ENCODE peak calls at places on chromosomes 7 and 10, in five cellular contexts. V is T-cell, Z is NCI-H460, W is fibroblast of the conjunctiva, O is activated gamma-delta T cell treated with Interleukin-2 at 50 U/mL for 16 hours. A is an unnamed sample.

GRCh38 chr10:4137299-4137698 is 352.3 kb upstream of the KLF6 start:
- DNase-seq in V (no peak), Z (no peak), W (no peak), O (no peak), A (no peak)

GRCh38 chr7:108278776-108279175 is 148.6 kb upstream of the LAMB4 start:
- DNase-seq in V (no peak), Z (no peak), W (no peak), O (no peak), A (no peak)

GRCh38 chr10:22976535-22976934 is 48.7 kb downstream of the ARMC3 start:
- DNase-seq in V (no peak), Z (no peak), W (no peak), O (no peak), A (no peak)

GRCh38 chr10:76429642-76430041 is 998.2 kb downstream of the LRMDA start:
- DNase-seq in V (no peak), Z (no peak), W (no peak), O (no peak), A (no peak)

GRCh38 chr10:79019961-79020491 is 48.7 kb upstream of the ZMIZ1 start:
- DNase-seq in V (no peak), Z (no peak), W (no peak), O (no peak), A (no peak)

GRCh38 chr7:80496586-80496985 is 15.3 kb downstream of the GNAT3 start:
- DNase-seq in V (no peak), Z (no peak), W (no peak), O (no peak), A (no peak)

GRCh38 chr7:5294169-5294987 is 11.6 kb downstream of the SLC29A4 start:
- DNase-seq in V (no peak), Z (no peak), W (no peak), O (no peak), A (no peak)

GRCh38 chr7:83655951-83656556 is 7.1 kb upstream of the SEMA3E start:
- DNase-seq in V (no peak), Z (peak), W (peak), O (no peak), A (no peak)

GRCh38 chr7:65872776-65873581 is at the start of gene VKORC1L1:
- DNase-seq in V (peak), Z (peak), W (peak), O (peak), A (peak)

GRCh38 chr10:3631709-3632330 is 153.2 kb downstream of the KLF6 start:
- DNase-seq in V (no peak), Z (no peak), W (no peak), O (no peak), A (no peak)

GRCh38 chr10:32329061-32329460 is 17.9 kb downstream of the EPC1 start:
- DNase-seq in V (no peak), Z (no peak), W (no peak), O (no peak), A (no peak)

GRCh38 chr7:39741942-39742623 is 118.7 kb downstream of the RALA start:
- DNase-seq in V (peak), Z (no peak), W (no peak), O (peak), A (no peak)

GRCh38 chr10:99548041-99548530 is 15.3 kb downstream of the NKX2-3 start:
- DNase-seq in V (no peak), Z (peak), W (no peak), O (no peak), A (no peak)